ENCODE peak calls at places on chromosomes 2 and 18, in nine cellular contexts. One of them, this sample, is unnamed.
A peak's percentile ranks its signal among the peaks of the same experiment; 100 is the strongest.

GRCh38 chr2:43178602-43179542 is 47.5 kb downstream of the ZFP36L2 start:
- DNase-seq in IMR-90: peak; percentile 82
- DNase-seq in NT2/D1: peak; percentile 89
- DNase-seq in left lung: peak; percentile 91
- DNase-seq in kidney epithelial cell: no peak
- DNase-seq in brain microvascular endothelial cell: peak; percentile 73
- DNase-seq in mammary epithelial cell: peak; percentile 80
- DNase-seq in CD8-positive, alpha-beta memory T cell: no peak
- DNase-seq in HL-60: peak; percentile 68
- DNase-seq in this sample: peak; percentile 91

GRCh38 chr2:130836501-130837174 is at the start of gene ARHGEF4:
- DNase-seq in IMR-90: no peak
- DNase-seq in brain microvascular endothelial cell: no peak
- DNase-seq in CD8-positive, alpha-beta memory T cell: no peak
- DNase-seq in left lung: peak; percentile 86
- DNase-seq in HL-60: no peak
- DNase-seq in mammary epithelial cell: peak; percentile 59
- DNase-seq in NT2/D1: no peak
- DNase-seq in kidney epithelial cell: no peak
- DNase-seq in this sample: peak; percentile 51

GRCh38 chr2:241308267-241308666 is 7.2 kb downstream of the HDLBP start:
- DNase-seq in brain microvascular endothelial cell: no peak
- DNase-seq in left lung: no peak
- DNase-seq in HL-60: no peak
- DNase-seq in NT2/D1: no peak
- DNase-seq in CD8-positive, alpha-beta memory T cell: no peak
- DNase-seq in mammary epithelial cell: no peak
- DNase-seq in IMR-90: no peak
- DNase-seq in kidney epithelial cell: no peak
- DNase-seq in this sample: no peak

GRCh38 chr18:37778417-37779165 is 213.0 kb upstream of the CELF4 start:
- DNase-seq in brain microvascular endothelial cell: peak; percentile 22
- DNase-seq in mammary epithelial cell: peak; percentile 13
- DNase-seq in CD8-positive, alpha-beta memory T cell: no peak
- DNase-seq in NT2/D1: peak; percentile 69
- DNase-seq in IMR-90: no peak
- DNase-seq in HL-60: peak; percentile 30
- DNase-seq in kidney epithelial cell: no peak
- DNase-seq in left lung: peak; percentile 84
- DNase-seq in this sample: peak; percentile 49

GRCh38 chr18:62634471-62634870 is 80.9 kb upstream of the PHLPP1 start:
- DNase-seq in kidney epithelial cell: no peak
- DNase-seq in CD8-positive, alpha-beta memory T cell: no peak
- DNase-seq in IMR-90: no peak
- DNase-seq in NT2/D1: no peak
- DNase-seq in left lung: no peak
- DNase-seq in HL-60: no peak
- DNase-seq in brain microvascular endothelial cell: no peak
- DNase-seq in mammary epithelial cell: no peak
- DNase-seq in this sample: no peak

GRCh38 chr18:64409511-64409910 is 260.6 kb upstream of the LINC00305 start:
- DNase-seq in NT2/D1: peak; percentile 20
- DNase-seq in kidney epithelial cell: no peak
- DNase-seq in IMR-90: no peak
- DNase-seq in left lung: no peak
- DNase-seq in CD8-positive, alpha-beta memory T cell: no peak
- DNase-seq in HL-60: no peak
- DNase-seq in mammary epithelial cell: no peak
- DNase-seq in brain microvascular endothelial cell: peak; percentile 2
- DNase-seq in this sample: peak; percentile 11

GRCh38 chr2:12318427-12319057 is 398.2 kb upstream of the TRIB2 start:
- DNase-seq in HL-60: no peak
- DNase-seq in brain microvascular endothelial cell: no peak
- DNase-seq in NT2/D1: no peak
- DNase-seq in kidney epithelial cell: peak; percentile 80
- DNase-seq in mammary epithelial cell: peak; percentile 93
- DNase-seq in CD8-positive, alpha-beta memory T cell: no peak
- DNase-seq in IMR-90: peak; percentile 52
- DNase-seq in left lung: no peak
- DNase-seq in this sample: peak; percentile 83

GRCh38 chr2:237525559-237526157 is 38.6 kb downstream of the MLPH start:
- DNase-seq in mammary epithelial cell: no peak
- DNase-seq in HL-60: no peak
- DNase-seq in CD8-positive, alpha-beta memory T cell: no peak
- DNase-seq in kidney epithelial cell: no peak
- DNase-seq in IMR-90: no peak
- DNase-seq in brain microvascular endothelial cell: no peak
- DNase-seq in NT2/D1: no peak
- DNase-seq in left lung: no peak
- DNase-seq in this sample: no peak

GRCh38 chr18:74255022-74255658 is 36.6 kb downstream of the CYB5A start:
- DNase-seq in CD8-positive, alpha-beta memory T cell: no peak
- DNase-seq in IMR-90: peak; percentile 12
- DNase-seq in HL-60: no peak
- DNase-seq in kidney epithelial cell: no peak
- DNase-seq in NT2/D1: no peak
- DNase-seq in left lung: no peak
- DNase-seq in brain microvascular endothelial cell: no peak
- DNase-seq in mammary epithelial cell: peak; percentile 2
- DNase-seq in this sample: peak; percentile 32

GRCh38 chr2:238728322-238729260 is 119.3 kb upstream of the TWIST2 start:
- DNase-seq in brain microvascular endothelial cell: no peak
- DNase-seq in IMR-90: peak; percentile 76
- DNase-seq in mammary epithelial cell: peak; percentile 39
- DNase-seq in NT2/D1: peak; percentile 27
- DNase-seq in kidney epithelial cell: no peak
- DNase-seq in HL-60: no peak
- DNase-seq in CD8-positive, alpha-beta memory T cell: no peak
- DNase-seq in left lung: no peak
- DNase-seq in this sample: no peak

GRCh38 chr2:120253021-120253882 is 600 bp downstream of the RALB start:
- DNase-seq in NT2/D1: no peak
- DNase-seq in IMR-90: peak; percentile 78
- DNase-seq in mammary epithelial cell: peak; percentile 87
- DNase-seq in left lung: peak; percentile 98
- DNase-seq in brain microvascular endothelial cell: peak; percentile 58
- DNase-seq in CD8-positive, alpha-beta memory T cell: peak; percentile 41
- DNase-seq in kidney epithelial cell: peak; percentile 50
- DNase-seq in HL-60: peak; percentile 89
- DNase-seq in this sample: peak; percentile 91

GRCh38 chr18:30920757-30921156 is 121.8 kb downstream of the DSC3 start:
- DNase-seq in left lung: no peak
- DNase-seq in mammary epithelial cell: no peak
- DNase-seq in HL-60: no peak
- DNase-seq in CD8-positive, alpha-beta memory T cell: no peak
- DNase-seq in brain microvascular endothelial cell: no peak
- DNase-seq in NT2/D1: no peak
- DNase-seq in IMR-90: no peak
- DNase-seq in kidney epithelial cell: peak; percentile 10
- DNase-seq in this sample: no peak

GRCh38 chr2:45182667-45183620 is 173.7 kb upstream of the SIX2 start:
- DNase-seq in NT2/D1: no peak
- DNase-seq in IMR-90: no peak
- DNase-seq in brain microvascular endothelial cell: peak; percentile 10
- DNase-seq in kidney epithelial cell: no peak
- DNase-seq in HL-60: no peak
- DNase-seq in CD8-positive, alpha-beta memory T cell: no peak
- DNase-seq in mammary epithelial cell: peak; percentile 55
- DNase-seq in left lung: no peak
- DNase-seq in this sample: peak; percentile 54

GRCh38 chr2:140262908-140263307 is 1482.7 kb upstream of the NXPH2 start:
- DNase-seq in mammary epithelial cell: no peak
- DNase-seq in CD8-positive, alpha-beta memory T cell: no peak
- DNase-seq in IMR-90: no peak
- DNase-seq in NT2/D1: no peak
- DNase-seq in brain microvascular endothelial cell: no peak
- DNase-seq in left lung: no peak
- DNase-seq in kidney epithelial cell: no peak
- DNase-seq in HL-60: no peak
- DNase-seq in this sample: no peak

GRCh38 chr2:42742740-42743666 is 20.9 kb downstream of the OXER1 start:
- DNase-seq in IMR-90: no peak
- DNase-seq in left lung: no peak
- DNase-seq in brain microvascular endothelial cell: no peak
- DNase-seq in HL-60: no peak
- DNase-seq in CD8-positive, alpha-beta memory T cell: no peak
- DNase-seq in mammary epithelial cell: no peak
- DNase-seq in kidney epithelial cell: no peak
- DNase-seq in NT2/D1: no peak
- DNase-seq in this sample: no peak

GRCh38 chr2:238879621-238880377 is 31.9 kb downstream of the TWIST2 start:
- DNase-seq in NT2/D1: no peak
- DNase-seq in brain microvascular endothelial cell: no peak
- DNase-seq in kidney epithelial cell: no peak
- DNase-seq in CD8-positive, alpha-beta memory T cell: no peak
- DNase-seq in IMR-90: no peak
- DNase-seq in HL-60: no peak
- DNase-seq in mammary epithelial cell: no peak
- DNase-seq in left lung: no peak
- DNase-seq in this sample: no peak

DNA sequence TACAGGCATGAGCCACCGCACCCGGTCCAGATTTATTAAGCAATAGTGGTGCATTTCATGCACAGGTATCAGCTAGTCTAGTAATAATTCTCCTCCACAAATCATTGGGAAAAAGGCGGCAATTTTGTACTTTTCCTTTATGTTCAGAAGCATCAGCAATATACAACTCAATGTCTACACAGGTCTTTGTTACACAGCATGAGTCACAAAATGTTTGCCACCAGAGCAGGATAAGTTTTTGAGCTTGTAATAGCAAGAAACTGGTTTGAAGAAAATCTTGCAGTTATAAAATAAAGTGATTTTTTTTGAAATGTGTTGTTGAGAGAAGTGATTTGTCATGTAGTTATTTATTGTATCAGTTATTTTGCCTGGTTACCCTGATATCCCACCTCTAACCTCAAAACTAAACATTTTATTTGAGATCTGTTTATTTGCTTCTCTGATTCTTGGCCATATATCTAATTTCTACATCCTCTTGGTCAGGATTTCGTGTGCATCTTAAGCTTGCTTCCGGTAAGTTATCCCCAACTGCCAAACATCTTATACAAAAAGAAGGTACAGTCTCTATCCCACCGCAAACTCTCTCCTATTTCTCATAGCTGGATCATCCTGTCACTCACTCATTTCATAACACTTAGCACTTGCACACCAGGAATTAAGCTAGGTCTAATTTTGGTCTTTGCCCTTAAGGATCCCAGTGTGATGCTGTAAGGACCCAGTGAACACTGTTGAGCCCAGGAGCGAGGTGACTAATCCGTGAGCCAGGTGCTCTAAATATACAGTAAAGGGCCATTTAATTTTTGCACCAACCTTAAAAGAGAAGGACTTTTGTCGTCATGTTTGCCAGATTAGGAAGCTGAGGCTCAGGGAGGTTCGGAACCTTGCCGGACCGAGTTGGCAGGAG is 4.5 kb upstream of the ITPRIPL1 start:
- DNase-seq in left lung: no peak
- DNase-seq in brain microvascular endothelial cell: no peak
- DNase-seq in mammary epithelial cell: no peak
- DNase-seq in HL-60: no peak
- DNase-seq in NT2/D1: no peak
- DNase-seq in CD8-positive, alpha-beta memory T cell: no peak
- DNase-seq in kidney epithelial cell: no peak
- DNase-seq in IMR-90: no peak
- DNase-seq in this sample: peak; percentile 48
- H3K4me3 ChIP-seq in left lung: peak overlapping the region; percentile 61
- H3K4me3 ChIP-seq in brain microvascular endothelial cell: peak overlapping the region; percentile 60
- H3K4me3 ChIP-seq in mammary epithelial cell: peak overlapping the region; percentile 55
- H3K4me3 ChIP-seq in HL-60: peak overlapping the region; percentile 56
- H3K4me3 ChIP-seq in NT2/D1: peak overlapping the region; percentile 62
- H3K4me3 ChIP-seq in CD8-positive, alpha-beta memory T cell: peak overlapping the region; percentile 47
- H3K4me3 ChIP-seq in kidney epithelial cell: peak overlapping the region; percentile 43
- H3K4me3 ChIP-seq in IMR-90: peak overlapping the region; percentile 63
- H3K4me3 ChIP-seq in this sample: peak overlapping the region; percentile 49

GRCh38 chr2:24650997-24651642 is 142.1 kb downstream of the PTRHD1 start:
- DNase-seq in brain microvascular endothelial cell: no peak
- DNase-seq in IMR-90: no peak
- DNase-seq in NT2/D1: no peak
- DNase-seq in left lung: no peak
- DNase-seq in HL-60: no peak
- DNase-seq in mammary epithelial cell: no peak
- DNase-seq in CD8-positive, alpha-beta memory T cell: no peak
- DNase-seq in kidney epithelial cell: no peak
- DNase-seq in this sample: no peak
- H3K4me3 ChIP-seq in brain microvascular endothelial cell: no peak overlapping the region
- H3K4me3 ChIP-seq in IMR-90: no peak overlapping the region
- H3K4me3 ChIP-seq in NT2/D1: no peak overlapping the region
- H3K4me3 ChIP-seq in left lung: no peak overlapping the region
- H3K4me3 ChIP-seq in HL-60: no peak overlapping the region
- H3K4me3 ChIP-seq in mammary epithelial cell: no peak overlapping the region
- H3K4me3 ChIP-seq in CD8-positive, alpha-beta memory T cell: no peak overlapping the region
- H3K4me3 ChIP-seq in kidney epithelial cell: no peak overlapping the region
- H3K4me3 ChIP-seq in this sample: no peak overlapping the region

GRCh38 chr18:78926243-78926615 is 53.4 kb upstream of the SALL3 start:
- DNase-seq in CD8-positive, alpha-beta memory T cell: no peak
- DNase-seq in HL-60: no peak
- DNase-seq in NT2/D1: no peak
- DNase-seq in IMR-90: no peak
- DNase-seq in kidney epithelial cell: no peak
- DNase-seq in left lung: no peak
- DNase-seq in brain microvascular endothelial cell: no peak
- DNase-seq in mammary epithelial cell: no peak
- DNase-seq in this sample: no peak

GRCh38 chr18:78922856-78923255 is 56.8 kb upstream of the SALL3 start:
- DNase-seq in mammary epithelial cell: no peak
- DNase-seq in HL-60: no peak
- DNase-seq in left lung: no peak
- DNase-seq in brain microvascular endothelial cell: no peak
- DNase-seq in kidney epithelial cell: no peak
- DNase-seq in NT2/D1: no peak
- DNase-seq in CD8-positive, alpha-beta memory T cell: no peak
- DNase-seq in IMR-90: no peak
- DNase-seq in this sample: no peak

GRCh38 chr18:78925193-78925540 is 54.5 kb upstream of the SALL3 start:
- DNase-seq in NT2/D1: no peak
- DNase-seq in left lung: no peak
- DNase-seq in kidney epithelial cell: no peak
- DNase-seq in IMR-90: no peak
- DNase-seq in mammary epithelial cell: no peak
- DNase-seq in brain microvascular endothelial cell: no peak
- DNase-seq in CD8-positive, alpha-beta memory T cell: no peak
- DNase-seq in HL-60: no peak
- DNase-seq in this sample: no peak

GRCh38 chr18:78925557-78926242 is 53.9 kb upstream of the SALL3 start:
- DNase-seq in NT2/D1: no peak
- DNase-seq in mammary epithelial cell: no peak
- DNase-seq in kidney epithelial cell: no peak
- DNase-seq in HL-60: no peak
- DNase-seq in CD8-positive, alpha-beta memory T cell: no peak
- DNase-seq in IMR-90: no peak
- DNase-seq in brain microvascular endothelial cell: no peak
- DNase-seq in left lung: no peak
- DNase-seq in this sample: no peak

GRCh38 chr18:78924301-78925192 is 55.1 kb upstream of the SALL3 start:
- DNase-seq in HL-60: no peak
- DNase-seq in left lung: no peak
- DNase-seq in IMR-90: no peak
- DNase-seq in mammary epithelial cell: no peak
- DNase-seq in CD8-positive, alpha-beta memory T cell: no peak
- DNase-seq in kidney epithelial cell: no peak
- DNase-seq in NT2/D1: no peak
- DNase-seq in brain microvascular endothelial cell: no peak
- DNase-seq in this sample: no peak
- H3K4me3 ChIP-seq in HL-60: no peak overlapping the region
- H3K4me3 ChIP-seq in left lung: no peak overlapping the region
- H3K4me3 ChIP-seq in IMR-90: no peak overlapping the region
- H3K4me3 ChIP-seq in mammary epithelial cell: no peak overlapping the region
- H3K4me3 ChIP-seq in CD8-positive, alpha-beta memory T cell: no peak overlapping the region
- H3K4me3 ChIP-seq in kidney epithelial cell: no peak overlapping the region
- H3K4me3 ChIP-seq in NT2/D1: no peak overlapping the region
- H3K4me3 ChIP-seq in brain microvascular endothelial cell: no peak overlapping the region
- H3K4me3 ChIP-seq in this sample: no peak overlapping the region

GRCh38 chr2:46493971-46494250 is 14.5 kb downstream of the TMEM247 start:
- DNase-seq in HL-60: no peak
- DNase-seq in mammary epithelial cell: no peak
- DNase-seq in CD8-positive, alpha-beta memory T cell: no peak
- DNase-seq in NT2/D1: no peak
- DNase-seq in left lung: no peak
- DNase-seq in kidney epithelial cell: no peak
- DNase-seq in brain microvascular endothelial cell: no peak
- DNase-seq in IMR-90: no peak
- DNase-seq in this sample: no peak
- H3K4me3 ChIP-seq in HL-60: no peak overlapping the region
- H3K4me3 ChIP-seq in mammary epithelial cell: no peak overlapping the region
- H3K4me3 ChIP-seq in CD8-positive, alpha-beta memory T cell: no peak overlapping the region
- H3K4me3 ChIP-seq in NT2/D1: no peak overlapping the region
- H3K4me3 ChIP-seq in left lung: no peak overlapping the region
- H3K4me3 ChIP-seq in kidney epithelial cell: no peak overlapping the region
- H3K4me3 ChIP-seq in brain microvascular endothelial cell: no peak overlapping the region
- H3K4me3 ChIP-seq in IMR-90: no peak overlapping the region
- H3K4me3 ChIP-seq in this sample: no peak overlapping the region

This sample was measured in epithelial cell of esophagus.